ENCODE peak calls at places on chromosomes 6 and 20, in seven cellular contexts. V, A, J, F, Y, N and T are unnamed samples.

GRCh38 chr6:162973141-162973872 is 245.5 kb downstream of the PACRG start:
- DNase-seq in N (no peak), A (no peak), J (no peak), V (no peak), Y (no peak), F (no peak), T (no peak)

GRCh38 chr20:815914-816606 is 17.5 kb upstream of the FAM110A start:
- DNase-seq in Y (peak), A (peak), J (peak), F (peak), N (no peak), V (peak), T (peak)

GRCh38 chr6:15953152-15953880 is 175.6 kb upstream of the MYLIP start:
- DNase-seq in J (peak), F (no peak), V (no peak), Y (peak), N (no peak), A (no peak), T (no peak)

GRCh38 chr6:75084872-75085381 is 120.9 kb downstream of the COL12A1 start:
- DNase-seq in F (no peak), N (peak), J (no peak), A (peak), V (no peak), Y (no peak), T (peak)

GRCh38 chr20:37524859-37525708 is 2.6 kb downstream of the BLCAP start:
- DNase-seq in J (no peak), N (no peak), V (peak), Y (peak), A (no peak), F (no peak), T (peak)

GRCh38 chr20:63333241-63333836 is 27.8 kb downstream of the CHRNA4 start:
- DNase-seq in J (no peak), Y (no peak), F (no peak), N (no peak), V (no peak), A (peak), T (no peak)

GRCh38 chr6:139863356-139863755 is 488.9 kb upstream of the CITED2 start:
- DNase-seq in N (no peak), J (no peak), Y (peak), A (no peak), V (no peak), F (no peak), T (no peak)

GRCh38 chr6:135360222-135360621 is 137.3 kb downstream of the AHI1 start:
- DNase-seq in J (no peak), N (no peak), F (no peak), V (no peak), A (no peak), Y (no peak), T (no peak)

GRCh38 chr6:7156666-7157278 is 49.0 kb downstream of the RREB1 start:
- DNase-seq in A (no peak), J (no peak), Y (peak), N (no peak), V (peak), F (no peak), T (no peak)

GRCh38 chr20:62080249-62080993 is 14.7 kb upstream of the TAF4 start:
- DNase-seq in Y (no peak), J (no peak), V (no peak), N (no peak), F (no peak), A (no peak), T (no peak)

GRCh38 chr6:29005183-29005885 is at the start of gene ZNF311:
- DNase-seq in N (no peak), V (peak), F (no peak), J (peak), Y (peak), A (no peak), T (peak)

GRCh38 chr6:165920896-165921671 is 246.6 kb downstream of the TBXT start:
- DNase-seq in F (no peak), N (no peak), V (no peak), Y (no peak), J (no peak), A (no peak), T (no peak)

GRCh38 chr20:35871311-35871771 is 83.0 kb downstream of the SCAND1 start:
- DNase-seq in N (no peak), Y (peak), A (peak), J (peak), V (peak), F (no peak), T (no peak)

GRCh38 chr20:38763616-38764015 is 15.4 kb downstream of the ACTR5 start:
- DNase-seq in F (no peak), Y (no peak), J (no peak), N (no peak), A (no peak), V (no peak), T (no peak)

GRCh38 chr6:44977406-44977740 is 350.8 kb upstream of the RUNX2 start:
- DNase-seq in N (no peak), F (no peak), V (no peak), A (no peak), Y (no peak), J (no peak), T (no peak)

GRCh38 chr6:33172307-33173227 is 19.7 kb downstream of the COL11A2 start:
- DNase-seq in J (no peak), Y (peak), F (no peak), V (peak), N (no peak), A (no peak), T (peak)

GRCh38 chr6:109224994-109225393 is 129.7 kb downstream of the CEP57L1 start:
- DNase-seq in A (no peak), N (no peak), F (no peak), V (no peak), Y (no peak), J (no peak), T (no peak)

GRCh38 chr20:62936996-62937352 is 973 bp upstream of the GID8 start:
- DNase-seq in J (peak), N (no peak), F (no peak), A (no peak), Y (peak), V (peak), T (no peak)